ENCODE peak calls at places on chromosomes 5 and 9, in six cellular contexts. One of them, this sample, is unnamed.

GRCh38 chr5:129963359-129963758 is 59.1 kb downstream of the CHSY3 start:
- DNase-seq in adrenal gland: no peak
- DNase-seq in astrocyte of the spinal cord: peak
- DNase-seq in body of pancreas: no peak
- DNase-seq in AG09309: peak
- DNase-seq in lower lobe of right lung: no peak
- DNase-seq in this sample: peak

GRCh38 chr5:112960861-112961504 is 15.6 kb upstream of the DCP2 start:
- DNase-seq in adrenal gland: no peak
- DNase-seq in astrocyte of the spinal cord: no peak
- DNase-seq in body of pancreas: no peak
- DNase-seq in AG09309: no peak
- DNase-seq in lower lobe of right lung: no peak
- DNase-seq in this sample: no peak

GRCh38 chr5:127757576-127757975 is 54.4 kb downstream of the CCDC192 start:
- DNase-seq in adrenal gland: peak
- DNase-seq in astrocyte of the spinal cord: peak
- DNase-seq in body of pancreas: peak
- DNase-seq in AG09309: peak
- DNase-seq in lower lobe of right lung: no peak
- DNase-seq in this sample: peak

GRCh38 chr5:76202182-76202581 is 119.0 kb downstream of the SV2C start:
- DNase-seq in adrenal gland: no peak
- DNase-seq in astrocyte of the spinal cord: no peak
- DNase-seq in body of pancreas: no peak
- DNase-seq in AG09309: no peak
- DNase-seq in lower lobe of right lung: no peak
- DNase-seq in this sample: no peak

GRCh38 chr5:32156635-32157034 is 17.5 kb downstream of the GOLPH3 start:
- DNase-seq in adrenal gland: no peak
- DNase-seq in astrocyte of the spinal cord: no peak
- DNase-seq in body of pancreas: no peak
- DNase-seq in AG09309: no peak
- DNase-seq in lower lobe of right lung: no peak
- DNase-seq in this sample: no peak

GRCh38 chr9:115888131-115888530 is 265.5 kb upstream of the PAPPA start:
- DNase-seq in adrenal gland: no peak
- DNase-seq in astrocyte of the spinal cord: no peak
- DNase-seq in body of pancreas: no peak
- DNase-seq in AG09309: no peak
- DNase-seq in lower lobe of right lung: no peak
- DNase-seq in this sample: no peak

GRCh38 chr9:14313951-14314423 is at the start of gene NFIB:
- DNase-seq in adrenal gland: peak
- DNase-seq in astrocyte of the spinal cord: peak
- DNase-seq in body of pancreas: peak
- DNase-seq in AG09309: no peak
- DNase-seq in lower lobe of right lung: peak
- DNase-seq in this sample: peak

GRCh38 chr5:145856285-145856818 is 16.5 kb downstream of the GRXCR2 start:
- DNase-seq in adrenal gland: peak
- DNase-seq in astrocyte of the spinal cord: peak
- DNase-seq in body of pancreas: peak
- DNase-seq in AG09309: no peak
- DNase-seq in lower lobe of right lung: peak
- DNase-seq in this sample: peak

GRCh38 chr5:149221731-149222342 is 49.8 kb upstream of the AFAP1L1 start:
- DNase-seq in adrenal gland: no peak
- DNase-seq in astrocyte of the spinal cord: peak
- DNase-seq in body of pancreas: no peak
- DNase-seq in AG09309: no peak
- DNase-seq in lower lobe of right lung: no peak
- DNase-seq in this sample: peak

GRCh38 chr9:87667164-87667738 is 58.7 kb upstream of the CTSL start:
- DNase-seq in adrenal gland: no peak
- DNase-seq in astrocyte of the spinal cord: no peak
- DNase-seq in body of pancreas: no peak
- DNase-seq in AG09309: no peak
- DNase-seq in lower lobe of right lung: no peak
- DNase-seq in this sample: no peak
- TF ChIP-seq CTCF in adrenal gland: peak
- TF ChIP-seq CTCF in astrocyte of the spinal cord: peak
- TF ChIP-seq CTCF in body of pancreas: no peak
- TF ChIP-seq CTCF in AG09309: peak
- TF ChIP-seq CTCF in lower lobe of right lung: peak
- TF ChIP-seq CTCF in this sample: peak

GRCh38 chr9:129895376-129896268 is 60.4 kb downstream of the USP20 start:
- DNase-seq in adrenal gland: no peak
- DNase-seq in astrocyte of the spinal cord: no peak
- DNase-seq in body of pancreas: no peak
- DNase-seq in AG09309: no peak
- DNase-seq in lower lobe of right lung: no peak
- DNase-seq in this sample: no peak

GRCh38 chr9:129900263-129901041 is 65.2 kb downstream of the USP20 start:
- DNase-seq in adrenal gland: no peak
- DNase-seq in astrocyte of the spinal cord: no peak
- DNase-seq in body of pancreas: no peak
- DNase-seq in AG09309: no peak
- DNase-seq in lower lobe of right lung: no peak
- DNase-seq in this sample: no peak

GRCh38 chr9:129899620-129900019 is 64.4 kb downstream of the USP20 start:
- DNase-seq in adrenal gland: no peak
- DNase-seq in astrocyte of the spinal cord: no peak
- DNase-seq in body of pancreas: no peak
- DNase-seq in AG09309: no peak
- DNase-seq in lower lobe of right lung: no peak
- DNase-seq in this sample: no peak

GRCh38 chr9:129897263-129897662 is 62.0 kb downstream of the USP20 start:
- DNase-seq in adrenal gland: no peak
- DNase-seq in astrocyte of the spinal cord: no peak
- DNase-seq in body of pancreas: no peak
- DNase-seq in AG09309: no peak
- DNase-seq in lower lobe of right lung: no peak
- DNase-seq in this sample: no peak

DNA sequence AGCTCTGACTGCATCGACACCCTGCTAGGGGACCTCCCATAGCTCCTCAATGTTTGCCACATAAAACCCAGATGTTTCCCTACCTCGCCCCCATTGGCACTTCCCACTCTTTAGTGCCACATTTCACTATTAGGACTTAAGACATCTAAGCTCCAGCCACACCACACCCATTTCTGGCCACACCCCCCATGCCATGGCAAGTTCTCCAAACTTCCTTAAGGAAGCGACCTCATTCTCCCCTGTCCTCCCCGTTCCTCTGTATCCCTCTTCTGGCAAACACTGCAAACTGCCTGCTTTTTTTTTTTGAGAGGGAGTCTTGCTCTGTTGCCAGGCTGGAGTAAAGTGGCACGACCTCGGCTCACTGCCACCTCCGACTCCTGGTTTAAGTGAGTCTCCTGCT is 62.9 kb downstream of the USP20 start:
- DNase-seq in adrenal gland: no peak
- DNase-seq in astrocyte of the spinal cord: no peak
- DNase-seq in body of pancreas: no peak
- DNase-seq in AG09309: no peak
- DNase-seq in lower lobe of right lung: no peak
- DNase-seq in this sample: peak
- H3K4me3 ChIP-seq in adrenal gland: no peak
- H3K4me3 ChIP-seq in astrocyte of the spinal cord: no peak
- H3K4me3 ChIP-seq in body of pancreas: no peak
- H3K4me3 ChIP-seq in AG09309: no peak
- H3K4me3 ChIP-seq in lower lobe of right lung: no peak
- H3K4me3 ChIP-seq in this sample: no peak

DNA sequence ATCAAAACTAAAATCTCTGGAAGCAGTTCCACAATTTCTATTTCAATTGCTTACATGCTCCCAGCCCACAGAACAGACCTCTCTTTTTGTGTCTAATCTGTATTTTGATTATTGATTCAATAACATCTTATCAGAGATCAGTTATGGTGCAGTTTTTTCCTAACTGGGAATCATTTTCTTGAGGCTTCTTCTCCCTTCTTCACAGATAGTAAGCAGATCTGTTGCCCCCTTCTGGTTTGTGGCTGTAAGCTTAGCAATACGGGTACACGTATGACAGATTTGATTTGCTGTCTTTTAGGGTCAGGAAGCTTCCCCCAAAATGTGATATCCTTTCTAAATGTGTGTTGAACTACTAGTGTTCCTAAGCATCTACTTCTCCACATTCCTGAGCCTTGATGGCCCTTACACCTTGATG is 39.4 kb downstream of the MRPS27 start:
- DNase-seq in adrenal gland: peak
- DNase-seq in astrocyte of the spinal cord: peak
- DNase-seq in body of pancreas: no peak
- DNase-seq in AG09309: no peak
- DNase-seq in lower lobe of right lung: no peak
- DNase-seq in this sample: peak
- TF ChIP-seq CTCF in adrenal gland: peak
- TF ChIP-seq CTCF in astrocyte of the spinal cord: peak
- TF ChIP-seq CTCF in body of pancreas: no peak
- TF ChIP-seq CTCF in AG09309: peak
- TF ChIP-seq CTCF in lower lobe of right lung: peak
- TF ChIP-seq CTCF in this sample: peak

DNA sequence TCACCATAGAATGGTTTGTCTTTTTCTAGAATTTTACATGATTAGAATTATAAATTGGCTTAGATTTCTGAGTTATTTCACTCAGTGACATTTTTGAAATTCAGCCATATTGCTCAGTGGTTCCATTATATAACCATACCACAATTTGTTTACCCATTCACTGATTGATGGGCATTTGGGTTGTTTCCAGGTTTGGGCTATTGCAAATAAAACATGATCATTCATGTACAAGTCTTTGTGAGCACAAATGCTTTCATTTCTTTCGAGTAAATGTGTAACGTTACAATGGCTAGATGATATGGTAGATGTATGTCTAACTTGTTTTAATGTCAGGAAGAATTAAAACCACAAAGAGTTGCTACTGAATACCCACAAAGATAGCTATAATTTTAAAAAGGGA is 279.9 kb upstream of the TARS1 start:
- DNase-seq in adrenal gland: no peak
- DNase-seq in astrocyte of the spinal cord: no peak
- DNase-seq in body of pancreas: no peak
- DNase-seq in AG09309: no peak
- DNase-seq in lower lobe of right lung: no peak
- DNase-seq in this sample: no peak
- H3K4me3 ChIP-seq in adrenal gland: no peak
- H3K4me3 ChIP-seq in astrocyte of the spinal cord: no peak
- H3K4me3 ChIP-seq in body of pancreas: no peak
- H3K4me3 ChIP-seq in AG09309: no peak
- H3K4me3 ChIP-seq in lower lobe of right lung: no peak
- H3K4me3 ChIP-seq in this sample: no peak

DNA sequence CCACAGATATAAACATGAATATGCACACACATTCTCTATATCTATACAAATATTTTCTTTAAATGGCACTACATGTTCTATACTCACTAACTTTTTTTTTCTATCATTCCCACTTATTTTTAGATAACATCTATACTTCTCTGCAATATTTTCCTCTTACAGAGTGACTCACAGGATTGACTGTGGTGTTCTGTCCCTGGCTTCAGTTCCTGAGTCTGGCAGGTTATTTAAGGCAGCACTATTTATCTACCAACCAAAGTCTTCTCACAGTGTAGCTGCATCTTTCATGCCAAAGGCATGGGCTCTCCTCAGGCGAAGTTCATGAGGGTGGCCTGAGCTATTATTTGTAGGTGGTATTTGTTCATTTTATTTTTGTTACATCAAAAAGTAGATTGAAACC is 409.0 kb downstream of the PRR16 start:
- DNase-seq in adrenal gland: no peak
- DNase-seq in astrocyte of the spinal cord: peak
- DNase-seq in body of pancreas: no peak
- DNase-seq in AG09309: no peak
- DNase-seq in lower lobe of right lung: no peak
- DNase-seq in this sample: peak
- TF ChIP-seq CTCF in adrenal gland: no peak
- TF ChIP-seq CTCF in astrocyte of the spinal cord: no peak
- TF ChIP-seq CTCF in body of pancreas: no peak
- TF ChIP-seq CTCF in AG09309: no peak
- TF ChIP-seq CTCF in lower lobe of right lung: no peak
- TF ChIP-seq CTCF in this sample: no peak

GRCh38 chr5:141039061-141039460 is 12.1 kb upstream of the PCDHB1 start:
- DNase-seq in adrenal gland: no peak
- DNase-seq in astrocyte of the spinal cord: no peak
- DNase-seq in body of pancreas: no peak
- DNase-seq in AG09309: no peak
- DNase-seq in lower lobe of right lung: no peak
- DNase-seq in this sample: no peak
- H3K4me3 ChIP-seq in adrenal gland: no peak
- H3K4me3 ChIP-seq in astrocyte of the spinal cord: no peak
- H3K4me3 ChIP-seq in body of pancreas: no peak
- H3K4me3 ChIP-seq in AG09309: no peak
- H3K4me3 ChIP-seq in lower lobe of right lung: no peak
- H3K4me3 ChIP-seq in this sample: no peak

This sample was measured in fibroblast of villous mesenchyme.